ENCODE peak calls at places on chromosomes 5 and 9, in four cellular contexts. K, J, O and U are unnamed samples.

GRCh38 chr5:133890776-133891280 is 77.6 kb downstream of the C5orf15 start:
- DNase-seq in K (no peak), J (no peak), O (no peak), U (no peak)

GRCh38 chr9:87516222-87516930 is 18.7 kb downstream of the DAPK1 start:
- DNase-seq in K (no peak), J (no peak), O (no peak), U (no peak)

GRCh38 chr5:17269201-17269600 is 51.8 kb downstream of the BASP1 start:
- DNase-seq in K (no peak), J (no peak), O (no peak), U (no peak)

GRCh38 chr5:115934388-115934974 is 27.8 kb upstream of the LVRN start:
- DNase-seq in K (no peak), J (no peak), O (no peak), U (no peak)

GRCh38 chr5:179806250-179807045 is at the start of gene MGAT4B:
- DNase-seq in K (peak; percentile 14), J (peak; percentile 98), O (peak; percentile 70), U (no peak)

GRCh38 chr9:84436386-84437114 is 96.0 kb upstream of the SLC28A3 start:
- DNase-seq in K (no peak), J (no peak), O (no peak), U (no peak)

GRCh38 chr5:88480766-88481499 is 212.3 kb upstream of the TMEM161B start:
- DNase-seq in K (peak; percentile 98), J (no peak), O (no peak), U (no peak)

GRCh38 chr5:135875567-135875966 is 20.1 kb downstream of the IL9 start:
- DNase-seq in K (no peak), J (peak; percentile 8), O (no peak), U (no peak)

GRCh38 chr9:86279839-86280238 is 2.5 kb downstream of the ISCA1 start:
- DNase-seq in K (no peak), J (no peak), O (no peak), U (no peak)

GRCh38 chr9:109846781-109847180 is 66.8 kb downstream of the PALM2AKAP2 start:
- DNase-seq in K (peak; percentile 2), J (no peak), O (no peak), U (no peak)

GRCh38 chr9:120873512-120873911 is 3.5 kb downstream of the PHF19 start:
- DNase-seq in K (no peak), J (peak; percentile 90), O (no peak), U (no peak)

GRCh38 chr9:124329393-124329792 is 71.6 kb downstream of the NEK6 start:
- DNase-seq in K (no peak), J (no peak), O (no peak), U (no peak)

GRCh38 chr9:134175808-134176598 is 11.6 kb upstream of the RNU6ATAC start:
- DNase-seq in K (no peak), J (peak; percentile 80), O (no peak), U (no peak)

GRCh38 chr9:22512495-22512894 is 65.9 kb downstream of the DMRTA1 start:
- DNase-seq in K (peak; percentile 19), J (no peak), O (no peak), U (no peak)

GRCh38 chr5:8907168-8907868 is 638.6 kb downstream of the SEMA5A start:
- DNase-seq in K (no peak), J (no peak), O (no peak), U (no peak)

GRCh38 chr9:6557883-6558282 is 87.6 kb downstream of the GLDC start:
- DNase-seq in K (no peak), J (peak; percentile 58), O (no peak), U (no peak)

GRCh38 chr9:124477211-124478013 is 27.2 kb downstream of the ADGRD2 start:
- DNase-seq in K (no peak), J (peak; percentile 89), O (no peak), U (no peak)

GRCh38 chr9:463455-464125 is 248.9 kb downstream of the DOCK8 start:
- DNase-seq in K (no peak), J (no peak), O (no peak), U (no peak)

GRCh38 chr5:154365823-154366222 is 80.0 kb upstream of the SAP30L start:
- DNase-seq in K (no peak), J (no peak), O (no peak), U (no peak)

GRCh38 chr5:107104774-107105050 is 566.0 kb downstream of the EFNA5 start:
- DNase-seq in K (no peak), J (peak; percentile 2), O (no peak), U (no peak)

GRCh38 chr5:113255105-113255504 is 179.7 kb downstream of the TSSK1B start:
- DNase-seq in K (no peak), J (no peak), O (no peak), U (no peak)

GRCh38 chr5:128038641-128039040 is 44.9 kb upstream of the SLC12A2 start:
- DNase-seq in K (no peak), J (no peak), O (no peak), U (no peak)

GRCh38 chr9:80052830-80053229 is 481.1 kb downstream of the TLE4 start:
- DNase-seq in K (no peak), J (no peak), O (no peak), U (no peak)

GRCh38 chr9:10045598-10045997 is 567.2 kb downstream of the PTPRD start:
- DNase-seq in K (peak; percentile 75), J (no peak), O (no peak), U (no peak)

GRCh38 chr5:131515348-131515747 is 119.7 kb downstream of the RAPGEF6 start:
- DNase-seq in K (no peak), J (no peak), O (no peak), U (no peak)

GRCh38 chr9:12274577-12274976 is 418.6 kb upstream of the TYRP1 start:
- DNase-seq in K (no peak), J (no peak), O (peak; percentile 8), U (no peak)

GRCh38 chr9:113057193-113057592 is 669 bp upstream of the ZFP37 start:
- DNase-seq in K (no peak), J (peak; percentile 2), O (no peak), U (no peak)

GRCh38 chr9:114224247-114224610 is 68.9 kb downstream of the COL27A1 start:
- DNase-seq in K (peak; percentile 5), J (peak; percentile 78), O (no peak), U (no peak)

GRCh38 chr5:31362931-31363568 is 168.8 kb downstream of the DROSHA start:
- DNase-seq in K (no peak), J (no peak), O (no peak), U (no peak)

GRCh38 chr5:150672237-150672883 is 11.3 kb downstream of the MYOZ3 start:
- DNase-seq in K (no peak), J (peak; percentile 90), O (no peak), U (no peak)

GRCh38 chr9:129341197-129341990 is 163.3 kb upstream of the IER5L start:
- DNase-seq in K (no peak), J (no peak), O (no peak), U (no peak)

GRCh38 chr5:61298580-61298979 is 33.5 kb upstream of the ZSWIM6 start:
- DNase-seq in K (no peak), J (no peak), O (no peak), U (no peak)

GRCh38 chr9:20178679-20179078 is 389.8 kb upstream of the SLC24A2 start:
- DNase-seq in K (no peak), J (no peak), O (no peak), U (no peak)